ENCODE peak calls at places on chromosomes 3 and 15, in eight cellular contexts. G is HFFc6; N is Ammon's horn; P is left colon; Z is activated naive CD8-positive, alpha-beta T cell treated with anti-CD3 and anti-CD28 coated beads for 36 hours; Q is stimulated activated effector memory CD8-positive, alpha-beta T cell treated with anti-CD3 and anti-CD28 coated beads, Interleukin-12 subunit alpha, Interleukin-12 subunit beta, amount 100 ng/mL, for 72 hours; D is psoas muscle; W is amniotic stem cell. R is an unnamed sample.

GRCh38 chr3:130975251-130975650 is 51.4 kb downstream of the ASTE1 start:
- DNase-seq in G (no peak), N (no peak), P (no peak), Z (no peak), Q (no peak), D (no peak), W (no peak), R (no peak)

GRCh38 chr3:192273001-192273400 is 454.3 kb downstream of the FGF12 start:
- DNase-seq in G (no peak), N (no peak), P (no peak), Z (no peak), Q (no peak), D (no peak), W (no peak), R (no peak)

GRCh38 chr15:67358812-67359211 is 104.2 kb downstream of the IQCH start:
- DNase-seq in G (no peak), N (peak), P (no peak), Z (no peak), Q (no peak), D (no peak), W (no peak), R (no peak)

GRCh38 chr3:170180107-170180951 is 1.2 kb downstream of the PHC3 start:
- DNase-seq in G (peak), N (peak), P (no peak), Z (peak), Q (no peak), D (no peak), W (no peak), R (peak)

GRCh38 chr3:195129644-195130492 is 141.1 kb downstream of the XXYLT1 start:
- DNase-seq in G (no peak), N (no peak), P (no peak), Z (peak), Q (peak), D (no peak), W (no peak), R (peak)

GRCh38 chr15:70589221-70589620 is 174.1 kb downstream of the UACA start:
- DNase-seq in G (peak), N (no peak), P (no peak), Z (no peak), Q (no peak), D (no peak), W (no peak), R (no peak)

GRCh38 chr3:130941793-130942192 is 47.9 kb downstream of the ATP2C1 start:
- DNase-seq in G (peak), N (no peak), P (no peak), Z (no peak), Q (no peak), D (no peak), W (no peak), R (no peak)

GRCh38 chr3:46372492-46373359 is 2.0 kb downstream of the CCR5 start:
- DNase-seq in G (peak), N (no peak), P (no peak), Z (no peak), Q (no peak), D (no peak), W (no peak), R (peak)

GRCh38 chr3:70811880-70812279 is 499.4 kb upstream of the MDFIC2 start:
- DNase-seq in G (peak), N (peak), P (no peak), Z (no peak), Q (no peak), D (peak), W (no peak), R (peak)